ENCODE peak calls at places on chromosomes 2 and 18, in six cellular contexts. E, S, Z, P, K and N are unnamed samples.

GRCh38 chr2:168371273-168371992 is 84.6 kb upstream of the CERS6 start:
- DNase-seq in Z (no peak), E (no peak), K (no peak), S (no peak), P (no peak), N (no peak)

GRCh38 chr18:35620765-35621164 is 39.2 kb downstream of the GALNT1 start:
- DNase-seq in K (no peak), P (no peak), E (no peak), S (no peak), Z (no peak), N (no peak)

GRCh38 chr2:226600184-226600583 is 199.4 kb downstream of the IRS1 start:
- DNase-seq in P (peak), K (no peak), S (no peak), E (no peak), Z (no peak), N (no peak)

GRCh38 chr18:43830905-43831304 is 553.6 kb upstream of the SYT4 start:
- DNase-seq in S (no peak), E (no peak), P (no peak), K (no peak), Z (no peak), N (no peak)

GRCh38 chr2:237823544-237823943 is 25.0 kb downstream of the RBM44 start:
- DNase-seq in P (no peak), E (no peak), Z (no peak), S (no peak), K (no peak), N (no peak)

GRCh38 chr2:178271629-178272333 is 77.5 kb downstream of the OSBPL6 start:
- DNase-seq in S (peak), E (no peak), K (no peak), Z (no peak), P (no peak), N (no peak)

GRCh38 chr2:234291765-234292204 is 205.1 kb downstream of the ARL4C start:
- DNase-seq in K (no peak), E (no peak), S (no peak), Z (no peak), P (no peak), N (peak)

GRCh38 chr2:43519711-43520221 is 76.1 kb downstream of the THADA start:
- DNase-seq in K (no peak), P (no peak), E (no peak), S (no peak), Z (no peak), N (no peak)

GRCh38 chr2:151946856-151947523 is 118.8 kb upstream of the ARL5A start:
- DNase-seq in K (no peak), Z (no peak), P (peak), E (peak), S (no peak), N (peak)